ENCODE peak calls at places on chromosome 15, in eight cellular contexts. One of them, this sample, is unnamed.
A peak's percentile ranks its signal among the peaks of the same experiment; 100 is the strongest.

GRCh38 chr15:84909782-84910181 is 25.3 kb downstream of the SLC28A1 start:
- DNase-seq in HFFc6: no peak
- DNase-seq in GM03348: no peak
- DNase-seq in A549: no peak
- DNase-seq in effector memory CD4-positive, alpha-beta T cell: no peak
- DNase-seq in nucleus accumbens: no peak
- DNase-seq in activated CD8-positive, alpha-beta memory T cell treated with anti-CD3 and anti-CD28 coated beads for 24 hours: no peak
- DNase-seq in AG04450: no peak
- DNase-seq in this sample: no peak

GRCh38 chr15:33022629-33023028 is 171.9 kb downstream of the FMN1 start:
- DNase-seq in GM03348: peak; percentile 65
- DNase-seq in A549: no peak
- DNase-seq in nucleus accumbens: no peak
- DNase-seq in activated CD8-positive, alpha-beta memory T cell treated with anti-CD3 and anti-CD28 coated beads for 24 hours: no peak
- DNase-seq in HFFc6: peak; percentile 62
- DNase-seq in effector memory CD4-positive, alpha-beta T cell: no peak
- DNase-seq in AG04450: no peak
- DNase-seq in this sample: no peak

GRCh38 chr15:47813985-47814384 is 96.7 kb downstream of the SEMA6D start:
- DNase-seq in activated CD8-positive, alpha-beta memory T cell treated with anti-CD3 and anti-CD28 coated beads for 24 hours: no peak
- DNase-seq in A549: no peak
- DNase-seq in HFFc6: no peak
- DNase-seq in AG04450: no peak
- DNase-seq in effector memory CD4-positive, alpha-beta T cell: no peak
- DNase-seq in GM03348: no peak
- DNase-seq in nucleus accumbens: no peak
- DNase-seq in this sample: no peak

GRCh38 chr15:88256261-88257230 is at the start of gene NTRK3:
- DNase-seq in nucleus accumbens: peak; percentile 58
- DNase-seq in effector memory CD4-positive, alpha-beta T cell: no peak
- DNase-seq in activated CD8-positive, alpha-beta memory T cell treated with anti-CD3 and anti-CD28 coated beads for 24 hours: no peak
- DNase-seq in AG04450: no peak
- DNase-seq in GM03348: peak; percentile 47
- DNase-seq in HFFc6: no peak
- DNase-seq in A549: peak; percentile 49
- DNase-seq in this sample: no peak

GRCh38 chr15:34693053-34693744 is 61.6 kb downstream of the GJD2 start:
- DNase-seq in effector memory CD4-positive, alpha-beta T cell: no peak
- DNase-seq in AG04450: no peak
- DNase-seq in nucleus accumbens: no peak
- DNase-seq in activated CD8-positive, alpha-beta memory T cell treated with anti-CD3 and anti-CD28 coated beads for 24 hours: no peak
- DNase-seq in A549: no peak
- DNase-seq in GM03348: no peak
- DNase-seq in HFFc6: no peak
- DNase-seq in this sample: no peak

GRCh38 chr15:40456299-40456712 is 14.5 kb upstream of the CHST14 start:
- DNase-seq in effector memory CD4-positive, alpha-beta T cell: no peak
- DNase-seq in HFFc6: no peak
- DNase-seq in activated CD8-positive, alpha-beta memory T cell treated with anti-CD3 and anti-CD28 coated beads for 24 hours: no peak
- DNase-seq in A549: no peak
- DNase-seq in nucleus accumbens: peak; percentile 13
- DNase-seq in AG04450: no peak
- DNase-seq in GM03348: no peak
- DNase-seq in this sample: no peak

GRCh38 chr15:43370310-43370974 is 401 bp downstream of the ZSCAN29 start:
- DNase-seq in nucleus accumbens: no peak
- DNase-seq in A549: no peak
- DNase-seq in HFFc6: peak; percentile 13
- DNase-seq in activated CD8-positive, alpha-beta memory T cell treated with anti-CD3 and anti-CD28 coated beads for 24 hours: no peak
- DNase-seq in effector memory CD4-positive, alpha-beta T cell: no peak
- DNase-seq in GM03348: peak; percentile 54
- DNase-seq in AG04450: no peak
- DNase-seq in this sample: peak; percentile 3

GRCh38 chr15:81189583-81190283 is 6.9 kb upstream of the IL16 start:
- DNase-seq in effector memory CD4-positive, alpha-beta T cell: no peak
- DNase-seq in activated CD8-positive, alpha-beta memory T cell treated with anti-CD3 and anti-CD28 coated beads for 24 hours: no peak
- DNase-seq in A549: no peak
- DNase-seq in GM03348: peak; percentile 89
- DNase-seq in AG04450: peak; percentile 99
- DNase-seq in HFFc6: peak; percentile 82
- DNase-seq in nucleus accumbens: no peak
- DNase-seq in this sample: no peak

GRCh38 chr15:38398134-38398533 is 55.8 kb upstream of the FAM98B start:
- DNase-seq in nucleus accumbens: no peak
- DNase-seq in activated CD8-positive, alpha-beta memory T cell treated with anti-CD3 and anti-CD28 coated beads for 24 hours: no peak
- DNase-seq in A549: peak; percentile 14
- DNase-seq in effector memory CD4-positive, alpha-beta T cell: no peak
- DNase-seq in GM03348: peak; percentile 78
- DNase-seq in HFFc6: peak; percentile 98
- DNase-seq in AG04450: peak; percentile 90
- DNase-seq in this sample: no peak

GRCh38 chr15:63891079-63891762 is 57.5 kb upstream of the HERC1 start:
- DNase-seq in A549: peak; percentile 87
- DNase-seq in effector memory CD4-positive, alpha-beta T cell: peak; percentile 50
- DNase-seq in AG04450: peak; percentile 36
- DNase-seq in nucleus accumbens: peak; percentile 52
- DNase-seq in activated CD8-positive, alpha-beta memory T cell treated with anti-CD3 and anti-CD28 coated beads for 24 hours: peak; percentile 91
- DNase-seq in GM03348: peak; percentile 88
- DNase-seq in HFFc6: peak; percentile 69
- DNase-seq in this sample: peak; percentile 67

GRCh38 chr15:63872759-63873510 is 39.2 kb upstream of the HERC1 start:
- DNase-seq in effector memory CD4-positive, alpha-beta T cell: no peak
- DNase-seq in A549: no peak
- DNase-seq in nucleus accumbens: no peak
- DNase-seq in HFFc6: no peak
- DNase-seq in AG04450: no peak
- DNase-seq in activated CD8-positive, alpha-beta memory T cell treated with anti-CD3 and anti-CD28 coated beads for 24 hours: no peak
- DNase-seq in GM03348: peak; percentile 72
- DNase-seq in this sample: no peak

GRCh38 chr15:98421419-98422085 is 226.8 kb upstream of the IGF1R start:
- DNase-seq in GM03348: peak; percentile 92
- DNase-seq in AG04450: no peak
- DNase-seq in nucleus accumbens: peak; percentile 71
- DNase-seq in A549: peak; percentile 54
- DNase-seq in effector memory CD4-positive, alpha-beta T cell: no peak
- DNase-seq in HFFc6: peak; percentile 14
- DNase-seq in activated CD8-positive, alpha-beta memory T cell treated with anti-CD3 and anti-CD28 coated beads for 24 hours: peak; percentile 90
- DNase-seq in this sample: peak; percentile 38

GRCh38 chr15:77588126-77588525 is 44.6 kb downstream of the LINGO1 start:
- DNase-seq in AG04450: no peak
- DNase-seq in nucleus accumbens: no peak
- DNase-seq in HFFc6: no peak
- DNase-seq in GM03348: no peak
- DNase-seq in effector memory CD4-positive, alpha-beta T cell: no peak
- DNase-seq in A549: no peak
- DNase-seq in activated CD8-positive, alpha-beta memory T cell treated with anti-CD3 and anti-CD28 coated beads for 24 hours: no peak
- DNase-seq in this sample: no peak

GRCh38 chr15:62365795-62366442 is 200.8 kb upstream of the C2CD4B start:
- DNase-seq in effector memory CD4-positive, alpha-beta T cell: no peak
- DNase-seq in HFFc6: no peak
- DNase-seq in A549: no peak
- DNase-seq in activated CD8-positive, alpha-beta memory T cell treated with anti-CD3 and anti-CD28 coated beads for 24 hours: no peak
- DNase-seq in nucleus accumbens: no peak
- DNase-seq in AG04450: no peak
- DNase-seq in GM03348: no peak
- DNase-seq in this sample: no peak

GRCh38 chr15:79969175-79969574 is 1.8 kb downstream of the BCL2A1 start:
- DNase-seq in effector memory CD4-positive, alpha-beta T cell: no peak
- DNase-seq in GM03348: no peak
- DNase-seq in A549: no peak
- DNase-seq in AG04450: no peak
- DNase-seq in HFFc6: no peak
- DNase-seq in nucleus accumbens: no peak
- DNase-seq in activated CD8-positive, alpha-beta memory T cell treated with anti-CD3 and anti-CD28 coated beads for 24 hours: no peak
- DNase-seq in this sample: no peak

GRCh38 chr15:74525946-74526345 is 15.1 kb upstream of the ARID3B start:
- DNase-seq in effector memory CD4-positive, alpha-beta T cell: no peak
- DNase-seq in GM03348: peak; percentile 38
- DNase-seq in activated CD8-positive, alpha-beta memory T cell treated with anti-CD3 and anti-CD28 coated beads for 24 hours: no peak
- DNase-seq in HFFc6: peak; percentile 79
- DNase-seq in nucleus accumbens: no peak
- DNase-seq in A549: peak; percentile 45
- DNase-seq in AG04450: no peak
- DNase-seq in this sample: no peak

GRCh38 chr15:101647251-101647650 is 4.9 kb downstream of the TM2D3 start:
- DNase-seq in nucleus accumbens: no peak
- DNase-seq in HFFc6: no peak
- DNase-seq in GM03348: no peak
- DNase-seq in AG04450: no peak
- DNase-seq in activated CD8-positive, alpha-beta memory T cell treated with anti-CD3 and anti-CD28 coated beads for 24 hours: no peak
- DNase-seq in A549: peak; percentile 42
- DNase-seq in effector memory CD4-positive, alpha-beta T cell: no peak
- DNase-seq in this sample: no peak

GRCh38 chr15:60592386-60593339 is 113.7 kb upstream of the ICE2 start:
- DNase-seq in A549: peak; percentile 40
- DNase-seq in GM03348: peak; percentile 90
- DNase-seq in nucleus accumbens: peak; percentile 78
- DNase-seq in AG04450: no peak
- DNase-seq in HFFc6: peak; percentile 42
- DNase-seq in activated CD8-positive, alpha-beta memory T cell treated with anti-CD3 and anti-CD28 coated beads for 24 hours: peak; percentile 90
- DNase-seq in effector memory CD4-positive, alpha-beta T cell: peak; percentile 83
- DNase-seq in this sample: peak; percentile 84

GRCh38 chr15:70627734-70628541 is 135.4 kb downstream of the UACA start:
- DNase-seq in nucleus accumbens: no peak
- DNase-seq in GM03348: peak; percentile 29
- DNase-seq in HFFc6: no peak
- DNase-seq in effector memory CD4-positive, alpha-beta T cell: no peak
- DNase-seq in A549: no peak
- DNase-seq in AG04450: no peak
- DNase-seq in activated CD8-positive, alpha-beta memory T cell treated with anti-CD3 and anti-CD28 coated beads for 24 hours: no peak
- DNase-seq in this sample: no peak